ENCODE peak calls at places on chromosomes 12 and 14, in six cellular contexts. S is GM10248; G is activated CD8-positive, alpha-beta T cell treated with anti-CD3 and anti-CD28 coated beads for 36 hours; T is nephron progenitor cell; F is osteocyte; B is endothelial cell. I is an unnamed sample.

GRCh38 chr14:69652942-69653680 is 41.7 kb downstream of the SUSD6 start:
- DNase-seq in F (no peak), B (no peak), G (peak; percentile 39), T (no peak), S (no peak), I (no peak)

GRCh38 chr12:53101931-53102781 is 1.1 kb upstream of the SOAT2 start:
- DNase-seq in T (no peak), B (no peak), S (no peak), F (peak; percentile 6), G (no peak), I (no peak)

GRCh38 chr14:60485600-60486251 is at the start of gene C14orf39:
- DNase-seq in G (peak; percentile 39), F (no peak), S (peak; percentile 15), T (peak; percentile 81), B (peak; percentile 85), I (no peak)

GRCh38 chr12:29350080-29350479 is 30.9 kb downstream of the ERGIC2 start:
- DNase-seq in T (no peak), B (no peak), G (no peak), F (no peak), S (no peak), I (peak; percentile 55)

GRCh38 chr14:60506010-60506409 is 2.9 kb upstream of the SIX6 start:
- DNase-seq in G (no peak), S (no peak), B (no peak), T (no peak), F (no peak), I (no peak)

GRCh38 chr12:68263366-68263765 is 10.0 kb upstream of the IL22 start:
- DNase-seq in G (no peak), T (no peak), S (no peak), F (no peak), B (no peak), I (no peak)

GRCh38 chr14:56290195-56290594 is 172.0 kb downstream of the PELI2 start:
- DNase-seq in G (no peak), F (no peak), T (no peak), S (no peak), B (no peak), I (no peak)

GRCh38 chr12:6697584-6698351 is 2.8 kb downstream of the PIANP start:
- DNase-seq in F (no peak), B (peak; percentile 71), S (peak; percentile 63), G (peak; percentile 44), T (peak; percentile 44), I (peak; percentile 73)

GRCh38 chr14:74635831-74636230 is 23.8 kb upstream of the LTBP2 start:
- DNase-seq in S (no peak), G (no peak), T (no peak), F (no peak), B (no peak), I (no peak)

GRCh38 chr12:121300083-121300819 is 3.7 kb upstream of the CAMKK2 start:
- DNase-seq in T (no peak), S (no peak), G (no peak), F (no peak), B (no peak), I (no peak)

GRCh38 chr12:96053476-96054261 is 18.3 kb upstream of the LTA4H start:
- DNase-seq in B (no peak), T (no peak), S (no peak), G (no peak), F (no peak), I (no peak)

GRCh38 chr12:120194534-120195395 is at the start of gene GCN1:
- DNase-seq in F (peak; percentile 94), G (peak; percentile 85), B (peak; percentile 67), S (peak; percentile 90), T (peak; percentile 84), I (peak; percentile 82)

GRCh38 chr12:122870867-122871664 is 24.9 kb downstream of the VPS37B start:
- DNase-seq in B (no peak), T (no peak), G (no peak), F (no peak), S (no peak), I (no peak)

GRCh38 chr12:100539209-100539608 is 34.3 kb upstream of the GAS2L3 start:
- DNase-seq in T (peak; percentile 81), B (peak; percentile 70), F (no peak), G (peak; percentile 25), S (peak; percentile 13), I (peak; percentile 67)

GRCh38 chr14:35594616-35595015 is 60.7 kb downstream of the INSM2 start:
- DNase-seq in B (no peak), G (no peak), S (no peak), F (no peak), T (no peak), I (no peak)

GRCh38 chr12:31234955-31235867 is 90.7 kb downstream of the SINHCAF start:
- DNase-seq in G (no peak), F (no peak), B (peak; percentile 57), T (peak; percentile 60), S (no peak), I (peak; percentile 39)

GRCh38 chr12:85182699-85183098 is 97.3 kb upstream of the ALX1 start:
- DNase-seq in S (no peak), G (no peak), F (peak; percentile 88), B (no peak), T (peak; percentile 7), I (no peak)

GRCh38 chr12:122421263-122421814 is 1.1 kb downstream of the CLIP1 start:
- DNase-seq in B (peak; percentile 18), S (peak; percentile 35), G (peak; percentile 43), F (no peak), T (no peak), I (peak; percentile 78)

GRCh38 chr12:18794000-18794399 is 56.1 kb downstream of the CAPZA3 start:
- DNase-seq in T (no peak), S (no peak), G (no peak), B (no peak), F (no peak), I (no peak)

DNA sequence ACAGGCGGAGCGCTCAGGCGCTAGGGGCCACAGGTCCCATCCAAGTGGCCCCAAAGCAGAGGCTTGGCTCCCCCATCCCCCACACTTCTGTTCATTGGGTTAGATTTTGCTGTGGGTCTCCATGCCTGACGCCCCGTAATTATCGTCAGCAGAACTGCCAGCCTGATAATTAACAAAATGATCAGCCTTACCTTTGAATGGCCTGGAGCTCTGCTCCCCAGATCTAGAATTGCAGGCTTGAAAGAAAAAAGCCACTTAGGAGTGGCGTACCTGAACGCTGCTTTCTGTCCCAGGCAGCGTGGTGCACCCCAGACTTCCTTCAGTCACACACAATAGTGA is 28.7 kb upstream of the LRP1-AS start:
- DNase-seq in G (no peak), B (no peak), T (no peak), S (no peak), F (no peak), I (no peak)
- TF ChIP-seq CTCF in G (peak; percentile 0), B (peak; percentile 34), T (no peak), S (no peak), F (peak; percentile 27), I (no peak)

GRCh38 chr12:13573698-13574321 is 377.3 kb downstream of the EMP1 start:
- DNase-seq in S (no peak), T (no peak), G (no peak), B (no peak), F (no peak), I (peak; percentile 85)

GRCh38 chr12:13570005-13570694 is 373.6 kb downstream of the EMP1 start:
- DNase-seq in F (no peak), S (no peak), G (no peak), T (no peak), B (no peak), I (peak; percentile 69)

GRCh38 chr12:13566286-13566685 is 369.8 kb downstream of the EMP1 start:
- DNase-seq in T (no peak), B (no peak), S (no peak), F (no peak), G (no peak), I (peak; percentile 17)

GRCh38 chr12:13576935-13577334 is 380.4 kb downstream of the EMP1 start:
- DNase-seq in B (no peak), G (no peak), T (no peak), F (no peak), S (no peak), I (no peak)

DNA sequence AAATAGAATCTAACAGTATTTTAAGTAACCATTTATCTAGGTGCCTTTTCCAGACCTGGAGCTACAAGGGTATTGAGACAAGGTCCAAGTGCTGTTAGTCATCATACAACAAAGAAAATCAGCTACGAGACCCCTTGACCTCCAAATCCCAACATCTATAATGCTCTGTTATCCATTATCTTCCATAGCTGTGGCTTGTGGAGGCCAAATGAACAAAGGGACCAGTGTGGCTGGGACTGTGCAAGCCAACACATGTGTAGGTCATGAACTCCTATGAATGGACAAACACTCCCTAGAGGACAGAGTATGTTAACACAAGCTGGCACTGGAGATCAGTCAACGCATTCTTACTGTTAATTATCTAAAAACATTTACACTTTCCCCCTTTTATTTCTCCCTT is 374.5 kb downstream of the EMP1 start:
- DNase-seq in B (no peak), G (no peak), S (no peak), F (no peak), T (no peak), I (no peak)
- TF ChIP-seq CTCF in B (no peak), G (no peak), S (no peak), F (no peak), T (no peak), I (no peak)

DNA sequence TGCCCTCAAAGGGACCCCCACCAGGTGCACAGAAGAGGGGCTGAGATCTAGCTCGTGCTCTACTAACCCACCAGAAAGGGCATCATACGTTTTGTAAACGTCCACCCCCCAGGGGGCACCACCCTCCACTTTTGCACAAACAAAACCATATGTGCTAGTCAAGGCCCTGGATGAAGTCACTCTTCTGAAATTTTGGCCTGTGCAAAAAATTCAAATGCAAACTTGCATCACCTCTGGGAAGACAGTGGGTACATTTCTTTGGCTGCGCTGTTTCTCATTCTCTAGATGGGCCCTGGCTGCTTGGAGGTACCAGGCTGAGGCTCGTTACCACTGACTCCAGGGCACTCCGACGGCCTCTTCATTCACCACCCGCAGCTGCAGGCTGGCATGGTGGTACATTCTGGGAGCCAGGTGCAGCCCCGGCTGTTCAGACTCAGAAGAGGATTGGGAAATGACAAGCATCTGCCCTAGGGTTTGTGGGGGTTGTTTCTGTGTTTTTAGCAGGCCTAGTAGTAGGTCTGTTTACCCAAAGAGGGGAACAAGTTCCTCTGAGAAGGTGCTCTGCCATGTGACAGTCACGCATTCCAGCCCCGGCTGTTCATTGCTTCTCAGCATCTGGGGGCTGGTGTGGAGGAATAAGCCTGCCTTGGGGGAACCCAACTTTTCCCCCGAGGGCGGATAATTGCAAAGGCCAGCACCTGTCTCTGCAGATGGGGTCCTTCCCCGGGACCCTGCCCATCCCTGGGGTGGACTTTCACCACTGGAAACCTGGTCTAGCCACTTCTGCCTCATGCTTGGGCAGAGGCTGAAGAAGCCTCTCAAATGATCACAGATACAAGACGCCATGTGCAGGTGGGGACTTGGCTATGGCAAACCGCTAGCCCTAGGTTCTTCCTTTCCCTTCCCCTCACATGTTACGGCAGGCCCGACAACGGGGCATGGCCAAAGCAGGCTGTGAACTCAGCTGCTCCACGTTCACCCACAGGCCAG is 147.6 kb downstream of the DPF3 start:
- DNase-seq in B (no peak), S (no peak), F (peak; percentile 83), G (peak; percentile 20), T (no peak), I (peak; percentile 61)
- TF ChIP-seq CTCF in B (no peak), S (no peak), F (peak; percentile 12), G (no peak), T (no peak), I (peak; percentile 22)

GRCh38 chr14:30601579-30601916 is 20.6 kb upstream of the SCFD1 start:
- DNase-seq in F (no peak), G (no peak), B (no peak), T (no peak), S (no peak), I (no peak)

GRCh38 chr14:30597496-30597895 is 24.6 kb upstream of the SCFD1 start:
- DNase-seq in S (no peak), B (no peak), G (no peak), T (no peak), F (no peak), I (no peak)

GRCh38 chr14:30600907-30601578 is 21.1 kb upstream of the SCFD1 start:
- DNase-seq in F (no peak), G (no peak), S (no peak), B (no peak), T (no peak), I (no peak)

GRCh38 chr14:30596972-30597371 is 25.1 kb upstream of the SCFD1 start:
- DNase-seq in B (no peak), G (no peak), F (no peak), S (no peak), T (no peak), I (no peak)
- TF ChIP-seq CTCF in B (no peak), G (no peak), F (no peak), S (no peak), T (no peak), I (no peak)